ENCODE peak calls at places on chromosomes 16 and 17, in seven cellular contexts. K is T-cell, R is left ventricle myocardium superior, E is putamen, L is prostate gland, C is H9, Z is naive B cell. N is an unnamed sample.

GRCh38 chr16:11175850-11176341 is 80.1 kb downstream of the SOCS1 start:
- DNase-seq in K (no peak), R (no peak), E (no peak), L (no peak), C (no peak), Z (no peak), N (no peak)

GRCh38 chr17:40243756-40244155 is 24.7 kb downstream of the WIPF2 start:
- DNase-seq in K (no peak), R (no peak), E (no peak), L (no peak), C (no peak), Z (no peak), N (no peak)

GRCh38 chr17:79052131-79052530 is 22.5 kb upstream of the ENGASE start:
- DNase-seq in K (no peak), R (no peak), E (no peak), L (no peak), C (no peak), Z (no peak), N (no peak)

GRCh38 chr16:89054261-89054661 is 39.4 kb upstream of the ACSF3 start:
- DNase-seq in K (no peak), R (no peak), E (no peak), L (no peak), C (no peak), Z (no peak), N (no peak)

GRCh38 chr17:34168989-34169388 is 86.1 kb upstream of the CCL2 start:
- DNase-seq in K (no peak), R (no peak), E (no peak), L (no peak), C (no peak), Z (no peak), N (no peak)

GRCh38 chr16:15899538-15900100 is 11.2 kb upstream of the CEP20 start:
- DNase-seq in K (no peak), R (no peak), E (no peak), L (peak), C (peak), Z (no peak), N (no peak)

GRCh38 chr16:57042157-57043111 is 49.9 kb upstream of the CPNE2 start:
- DNase-seq in K (peak), R (no peak), E (no peak), L (no peak), C (no peak), Z (peak), N (no peak)

GRCh38 chr16:28180660-28181556 is 30.9 kb downstream of the XPO6 start:
- DNase-seq in K (no peak), R (no peak), E (no peak), L (no peak), C (no peak), Z (peak), N (no peak)

GRCh38 chr17:49252148-49252682 is 21.6 kb upstream of the PHOSPHO1 start:
- DNase-seq in K (no peak), R (no peak), E (no peak), L (no peak), C (no peak), Z (no peak), N (no peak)

GRCh38 chr16:3187798-3188674 is at the start of gene OR1F1:
- DNase-seq in K (peak), R (no peak), E (peak), L (no peak), C (peak), Z (no peak), N (no peak)

GRCh38 chr16:82133798-82134197 is 36.2 kb downstream of the MPHOSPH6 start:
- DNase-seq in K (no peak), R (no peak), E (no peak), L (no peak), C (no peak), Z (no peak), N (no peak)

GRCh38 chr17:50028207-50029120 is 27.4 kb upstream of the ITGA3 start:
- DNase-seq in K (no peak), R (no peak), E (no peak), L (no peak), C (peak), Z (no peak), N (no peak)

GRCh38 chr17:14482715-14483114 is 181.8 kb downstream of the HS3ST3B1 start:
- DNase-seq in K (no peak), R (no peak), E (no peak), L (no peak), C (no peak), Z (no peak), N (no peak)

GRCh38 chr17:40530531-40530987 is 29.1 kb upstream of the TNS4 start:
- DNase-seq in K (no peak), R (no peak), E (no peak), L (no peak), C (no peak), Z (no peak), N (no peak)

GRCh38 chr17:77622627-77623026 is 335.9 kb upstream of the TNRC6C start:
- DNase-seq in K (no peak), R (no peak), E (no peak), L (no peak), C (no peak), Z (no peak), N (no peak)

GRCh38 chr16:22370038-22370541 is 4.3 kb downstream of the CDR2 start:
- DNase-seq in K (no peak), R (no peak), E (no peak), L (no peak), C (no peak), Z (no peak), N (no peak)

GRCh38 chr17:66426397-66427033 is 124.1 kb downstream of the PRKCA start:
- DNase-seq in K (no peak), R (no peak), E (no peak), L (no peak), C (peak), Z (no peak), N (no peak)

GRCh38 chr17:64635647-64636305 is 26.3 kb downstream of the SMURF2 start:
- DNase-seq in K (no peak), R (no peak), E (no peak), L (no peak), C (no peak), Z (no peak), N (no peak)

GRCh38 chr16:89922884-89923639 is at the start of gene TUBB3:
- DNase-seq in K (no peak), R (peak), E (peak), L (peak), C (peak), Z (peak), N (peak)

GRCh38 chr17:69539781-69540319 is 125.4 kb downstream of the MAP2K6 start:
- DNase-seq in K (no peak), R (no peak), E (no peak), L (no peak), C (no peak), Z (no peak), N (no peak)

GRCh38 chr17:80122026-80122575 is 20.7 kb downstream of the GAA start:
- DNase-seq in K (no peak), R (no peak), E (no peak), L (no peak), C (no peak), Z (no peak), N (no peak)

GRCh38 chr16:66254751-66255150 is 111.7 kb upstream of the CDH5 start:
- DNase-seq in K (no peak), R (no peak), E (no peak), L (no peak), C (no peak), Z (no peak), N (no peak)

GRCh38 chr16:67246945-67247697 is at the start of gene FHOD1:
- DNase-seq in K (peak), R (peak), E (peak), L (peak), C (peak), Z (peak), N (peak)

GRCh38 chr17:16258916-16259315 is 41.9 kb downstream of the PIGL start:
- DNase-seq in K (no peak), R (no peak), E (no peak), L (no peak), C (no peak), Z (no peak), N (no peak)

GRCh38 chr17:30248786-30249185 is 13.3 kb upstream of the SLC6A4 start:
- DNase-seq in K (no peak), R (no peak), E (no peak), L (no peak), C (no peak), Z (no peak), N (no peak)

GRCh38 chr17:44279586-44280344 is 11.8 kb upstream of the SLC4A1 start:
- DNase-seq in K (no peak), R (peak), E (peak), L (peak), C (peak), Z (no peak), N (no peak)

GRCh38 chr16:73122604-73123386 is 74.9 kb upstream of the ZFHX3 start:
- DNase-seq in K (no peak), R (peak), E (peak), L (no peak), C (no peak), Z (no peak), N (no peak)

GRCh38 chr16:49793244-49793643 is 62.7 kb downstream of the ZNF423 start:
- DNase-seq in K (no peak), R (no peak), E (no peak), L (no peak), C (no peak), Z (no peak), N (no peak)

GRCh38 chr16:75535211-75535843 is 581 bp downstream of the CHST5 start:
- DNase-seq in K (no peak), R (no peak), E (no peak), L (no peak), C (peak), Z (no peak), N (no peak)

GRCh38 chr16:48317614-48318013 is 67.6 kb downstream of the SIAH1 start:
- DNase-seq in K (no peak), R (no peak), E (no peak), L (no peak), C (no peak), Z (no peak), N (no peak)

GRCh38 chr17:75549246-75550138 is 24.0 kb downstream of the LLGL2 start:
- DNase-seq in K (no peak), R (peak), E (no peak), L (peak), C (peak), Z (no peak), N (peak)

GRCh38 chr17:58232707-58233156 is 5.7 kb upstream of the LPO start:
- DNase-seq in K (no peak), R (no peak), E (peak), L (no peak), C (peak), Z (no peak), N (no peak)

GRCh38 chr16:58264961-58265479 is 29.8 kb downstream of the PRSS54 start:
- DNase-seq in K (no peak), R (no peak), E (no peak), L (no peak), C (no peak), Z (no peak), N (no peak)

N was measured in progenitor cell of endocrine pancreas.